ENCODE peak calls at places on chromosomes 11 and 22, in six cellular contexts. One of them, this sample, is unnamed.

GRCh38 chr11:60242607-60243292 is at the start of gene MS4A4E:
- DNase-seq in neural progenitor cell: no peak
- DNase-seq in PC-3: no peak
- DNase-seq in MM.1S: no peak
- DNase-seq in GM23248: no peak
- DNase-seq in HCT116: no peak
- DNase-seq in this sample: no peak

GRCh38 chr11:75311858-75312288 is 39.6 kb downstream of the ARRB1 start:
- DNase-seq in neural progenitor cell: no peak
- DNase-seq in PC-3: no peak
- DNase-seq in MM.1S: no peak
- DNase-seq in GM23248: peak
- DNase-seq in HCT116: no peak
- DNase-seq in this sample: peak

GRCh38 chr11:35061516-35062440 is 77.2 kb upstream of the CD44 start:
- DNase-seq in neural progenitor cell: no peak
- DNase-seq in PC-3: peak
- DNase-seq in MM.1S: no peak
- DNase-seq in GM23248: peak
- DNase-seq in HCT116: no peak
- DNase-seq in this sample: no peak

GRCh38 chr11:113121746-113122145 is 160.5 kb downstream of the NCAM1 start:
- DNase-seq in neural progenitor cell: no peak
- DNase-seq in PC-3: no peak
- DNase-seq in MM.1S: no peak
- DNase-seq in GM23248: no peak
- DNase-seq in HCT116: no peak
- DNase-seq in this sample: no peak

GRCh38 chr11:14637868-14638409 is 5.7 kb upstream of the PDE3B start:
- DNase-seq in neural progenitor cell: no peak
- DNase-seq in PC-3: no peak
- DNase-seq in MM.1S: no peak
- DNase-seq in GM23248: no peak
- DNase-seq in HCT116: no peak
- DNase-seq in this sample: no peak

GRCh38 chr11:47326198-47326597 is 26.3 kb downstream of the MYBPC3 start:
- DNase-seq in neural progenitor cell: no peak
- DNase-seq in PC-3: no peak
- DNase-seq in MM.1S: no peak
- DNase-seq in GM23248: no peak
- DNase-seq in HCT116: no peak
- DNase-seq in this sample: peak

GRCh38 chr11:39190751-39191150 is 2268.7 kb downstream of the LRRC4C start:
- DNase-seq in neural progenitor cell: no peak
- DNase-seq in PC-3: no peak
- DNase-seq in MM.1S: no peak
- DNase-seq in GM23248: no peak
- DNase-seq in HCT116: no peak
- DNase-seq in this sample: no peak

GRCh38 chr11:74278721-74279148 is 32.7 kb downstream of the P4HA3 start:
- DNase-seq in neural progenitor cell: no peak
- DNase-seq in PC-3: peak
- DNase-seq in MM.1S: no peak
- DNase-seq in GM23248: peak
- DNase-seq in HCT116: no peak
- DNase-seq in this sample: no peak

GRCh38 chr11:6476571-6476970 is 2.8 kb upstream of the TRIM3 start:
- DNase-seq in neural progenitor cell: no peak
- DNase-seq in PC-3: no peak
- DNase-seq in MM.1S: no peak
- DNase-seq in GM23248: no peak
- DNase-seq in HCT116: no peak
- DNase-seq in this sample: no peak

GRCh38 chr22:39205344-39206021 is 39.3 kb downstream of the PDGFB start:
- DNase-seq in neural progenitor cell: no peak
- DNase-seq in PC-3: peak
- DNase-seq in MM.1S: no peak
- DNase-seq in GM23248: peak
- DNase-seq in HCT116: peak
- DNase-seq in this sample: no peak

GRCh38 chr22:26893034-26893710 is 235.8 kb downstream of the MIAT start:
- DNase-seq in neural progenitor cell: peak
- DNase-seq in PC-3: no peak
- DNase-seq in MM.1S: no peak
- DNase-seq in GM23248: peak
- DNase-seq in HCT116: no peak
- DNase-seq in this sample: no peak

GRCh38 chr22:22062306-22062793 is 79.8 kb upstream of the TOP3B start:
- DNase-seq in neural progenitor cell: no peak
- DNase-seq in PC-3: no peak
- DNase-seq in MM.1S: no peak
- DNase-seq in GM23248: no peak
- DNase-seq in HCT116: no peak
- DNase-seq in this sample: no peak

GRCh38 chr11:101127348-101127698 is 2.3 kb downstream of the PGR start:
- DNase-seq in neural progenitor cell: peak
- DNase-seq in PC-3: no peak
- DNase-seq in MM.1S: peak
- DNase-seq in GM23248: peak
- DNase-seq in HCT116: no peak
- DNase-seq in this sample: no peak
- H3K9ac ChIP-seq in neural progenitor cell: no peak
- H3K9ac ChIP-seq in PC-3: no peak
- H3K9ac ChIP-seq in MM.1S: peak
- H3K9ac ChIP-seq in GM23248: no peak
- H3K9ac ChIP-seq in HCT116: no peak
- H3K9ac ChIP-seq in this sample: no peak

GRCh38 chr22:49867303-49868250 is 13.9 kb downstream of the ZBED4 start:
- DNase-seq in neural progenitor cell: no peak
- DNase-seq in PC-3: no peak
- DNase-seq in MM.1S: no peak
- DNase-seq in GM23248: no peak
- DNase-seq in HCT116: no peak
- DNase-seq in this sample: no peak
- TF ChIP-seq EZH2phosphoT487 in neural progenitor cell: no peak
- TF ChIP-seq EZH2phosphoT487 in PC-3: no peak
- TF ChIP-seq EZH2phosphoT487 in MM.1S: no peak
- TF ChIP-seq EZH2phosphoT487 in GM23248: no peak
- TF ChIP-seq EZH2phosphoT487 in HCT116: no peak
- TF ChIP-seq EZH2phosphoT487 in this sample: no peak

DNA sequence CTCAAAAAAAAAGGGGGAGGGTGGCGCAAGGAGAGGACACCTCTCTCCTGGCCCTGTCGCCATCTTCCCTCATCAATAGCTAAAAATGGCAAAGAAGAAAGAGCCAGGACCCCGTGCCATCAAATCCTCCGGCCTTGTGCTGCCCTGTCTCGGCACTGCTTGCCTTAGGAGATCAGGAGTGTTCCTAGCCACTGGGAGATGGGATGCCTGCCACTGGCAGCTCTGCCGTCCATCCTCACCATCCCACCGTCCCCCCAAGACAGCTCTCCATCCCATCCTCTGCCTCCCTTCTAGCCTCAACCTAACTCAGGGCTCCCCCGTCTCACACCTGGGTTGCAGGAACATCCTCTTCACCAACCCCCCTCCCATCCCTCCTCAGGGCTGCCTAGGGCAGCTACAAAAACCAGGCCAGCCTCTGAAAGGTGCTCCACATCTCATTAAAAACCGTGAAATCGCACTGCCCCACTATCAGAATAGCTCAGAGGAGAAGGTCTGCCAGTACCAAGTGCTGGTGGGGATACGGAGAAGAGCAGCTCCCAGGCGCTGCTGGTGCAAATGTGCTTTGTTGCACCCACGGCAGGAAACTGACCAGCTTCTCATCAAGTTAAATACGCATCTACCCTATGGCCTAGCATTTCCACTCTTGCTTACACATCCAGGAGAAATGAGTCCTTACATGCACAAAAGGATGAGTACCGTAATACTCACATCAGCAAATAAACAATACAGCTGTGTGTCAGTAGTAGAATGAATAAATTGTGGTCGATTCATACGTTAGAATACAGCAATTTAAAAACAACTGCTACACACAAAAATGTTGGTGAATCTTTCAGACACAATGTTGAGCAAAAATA is 31.7 kb upstream of the GCAT start:
- DNase-seq in neural progenitor cell: no peak
- DNase-seq in PC-3: peak
- DNase-seq in MM.1S: no peak
- DNase-seq in GM23248: peak
- DNase-seq in HCT116: no peak
- DNase-seq in this sample: no peak
- H3K9ac ChIP-seq in neural progenitor cell: no peak
- H3K9ac ChIP-seq in PC-3: peak
- H3K9ac ChIP-seq in MM.1S: no peak
- H3K9ac ChIP-seq in GM23248: peak
- H3K9ac ChIP-seq in HCT116: peak
- H3K9ac ChIP-seq in this sample: no peak

GRCh38 chr11:62709262-62710000 is 2.0 kb downstream of the GNG3 start:
- DNase-seq in neural progenitor cell: peak
- DNase-seq in PC-3: no peak
- DNase-seq in MM.1S: peak
- DNase-seq in GM23248: peak
- DNase-seq in HCT116: no peak
- DNase-seq in this sample: peak
- TF ChIP-seq EZH2phosphoT487 in neural progenitor cell: no peak
- TF ChIP-seq EZH2phosphoT487 in PC-3: no peak
- TF ChIP-seq EZH2phosphoT487 in MM.1S: no peak
- TF ChIP-seq EZH2phosphoT487 in GM23248: no peak
- TF ChIP-seq EZH2phosphoT487 in HCT116: no peak
- TF ChIP-seq EZH2phosphoT487 in this sample: no peak

GRCh38 chr11:62560566-62561103 is 13.1 kb downstream of the EEF1G start:
- DNase-seq in neural progenitor cell: peak
- DNase-seq in PC-3: peak
- DNase-seq in MM.1S: peak
- DNase-seq in GM23248: peak
- DNase-seq in HCT116: peak
- DNase-seq in this sample: peak
- H3K9ac ChIP-seq in neural progenitor cell: no peak
- H3K9ac ChIP-seq in PC-3: no peak
- H3K9ac ChIP-seq in MM.1S: no peak
- H3K9ac ChIP-seq in GM23248: peak
- H3K9ac ChIP-seq in HCT116: peak
- H3K9ac ChIP-seq in this sample: peak

DNA sequence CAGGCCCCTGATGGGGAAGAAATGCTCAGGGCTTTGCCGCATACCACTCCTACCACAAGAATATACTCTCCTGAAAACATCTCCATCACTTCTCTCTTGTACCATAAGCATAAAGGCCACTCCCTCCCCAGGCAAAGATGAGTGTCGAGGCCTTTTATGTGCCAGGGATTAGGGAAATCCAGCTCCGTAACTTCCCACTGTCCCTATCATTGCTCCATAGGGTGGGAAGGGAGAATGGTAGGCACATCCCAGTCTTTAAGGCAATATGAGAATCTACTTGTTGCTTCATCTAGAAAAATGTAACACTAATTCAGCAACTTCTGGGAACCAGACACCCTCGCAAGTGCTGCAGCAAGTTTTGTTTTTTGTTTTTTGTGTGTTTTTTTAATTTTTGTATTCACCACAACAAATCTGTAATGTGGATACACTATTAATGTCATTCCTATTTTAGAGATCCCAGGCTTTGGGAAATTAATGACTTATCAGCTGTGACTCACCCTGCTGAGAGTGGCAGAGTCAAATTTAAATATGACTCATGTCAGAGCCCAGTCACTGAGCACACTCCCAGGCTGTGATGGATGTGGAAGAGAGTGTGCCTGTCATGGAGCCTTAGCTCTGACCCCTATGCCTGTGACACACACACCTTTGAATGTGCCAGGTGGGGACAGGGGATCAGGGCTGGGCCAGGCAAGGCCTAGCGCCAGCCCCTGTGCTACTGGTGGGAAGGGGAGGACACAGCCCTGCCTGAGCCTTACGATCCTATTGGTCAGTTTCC is 23.4 kb downstream of the PANX1 start:
- DNase-seq in neural progenitor cell: no peak
- DNase-seq in PC-3: peak
- DNase-seq in MM.1S: no peak
- DNase-seq in GM23248: peak
- DNase-seq in HCT116: peak
- DNase-seq in this sample: peak
- TF ChIP-seq EZH2phosphoT487 in neural progenitor cell: no peak
- TF ChIP-seq EZH2phosphoT487 in PC-3: no peak
- TF ChIP-seq EZH2phosphoT487 in MM.1S: no peak
- TF ChIP-seq EZH2phosphoT487 in GM23248: no peak
- TF ChIP-seq EZH2phosphoT487 in HCT116: no peak
- TF ChIP-seq EZH2phosphoT487 in this sample: no peak

GRCh38 chr11:122046846-122047245 is 69.2 kb downstream of the BLID start:
- DNase-seq in neural progenitor cell: no peak
- DNase-seq in PC-3: peak
- DNase-seq in MM.1S: no peak
- DNase-seq in GM23248: peak
- DNase-seq in HCT116: no peak
- DNase-seq in this sample: no peak
- H3K9ac ChIP-seq in neural progenitor cell: no peak
- H3K9ac ChIP-seq in PC-3: peak
- H3K9ac ChIP-seq in MM.1S: no peak
- H3K9ac ChIP-seq in GM23248: peak
- H3K9ac ChIP-seq in HCT116: no peak
- H3K9ac ChIP-seq in this sample: peak

DNA sequence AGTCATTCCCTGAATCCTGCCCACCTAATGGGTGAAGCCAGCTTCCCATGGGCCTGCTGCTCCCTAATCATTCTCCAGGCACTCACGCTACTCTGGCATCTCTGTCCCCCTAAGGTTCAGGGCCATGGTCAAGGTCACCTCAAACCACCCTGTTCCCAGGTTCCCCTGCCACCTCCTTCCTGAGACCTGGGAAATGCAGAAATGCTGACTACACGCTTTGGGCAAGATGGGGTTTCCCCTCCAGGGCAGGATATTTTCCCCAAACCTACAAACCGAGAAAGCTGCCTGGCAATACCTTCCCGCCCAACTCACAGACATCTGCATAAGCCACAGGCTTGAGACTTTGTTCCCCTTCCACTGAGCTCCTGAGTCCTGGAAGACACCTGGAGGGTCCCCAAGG is 97.6 kb downstream of the FEZ1 start:
- DNase-seq in neural progenitor cell: no peak
- DNase-seq in PC-3: no peak
- DNase-seq in MM.1S: peak
- DNase-seq in GM23248: no peak
- DNase-seq in HCT116: no peak
- DNase-seq in this sample: no peak
- TF ChIP-seq EZH2phosphoT487 in neural progenitor cell: no peak
- TF ChIP-seq EZH2phosphoT487 in PC-3: no peak
- TF ChIP-seq EZH2phosphoT487 in MM.1S: no peak
- TF ChIP-seq EZH2phosphoT487 in GM23248: no peak
- TF ChIP-seq EZH2phosphoT487 in HCT116: no peak
- TF ChIP-seq EZH2phosphoT487 in this sample: no peak

This sample was measured in SK-N-SH.